ENCODE peak calls at places on chromosome 22, in four cellular contexts. One of them, this sample, is unnamed.

GRCh38 chr22:39405346-39406085 is 5.9 kb downstream of the TAB1 start:
- DNase-seq in small intestine: no peak
- DNase-seq in dorsolateral prefrontal cortex: peak
- DNase-seq in psoas muscle: peak
- DNase-seq in this sample: no peak

GRCh38 chr22:40684728-40685127 is 5.4 kb downstream of the MCHR1 start:
- DNase-seq in small intestine: no peak
- DNase-seq in dorsolateral prefrontal cortex: no peak
- DNase-seq in psoas muscle: no peak
- DNase-seq in this sample: no peak

GRCh38 chr22:30865656-30866055 is 102.9 kb downstream of the MORC2 start:
- DNase-seq in small intestine: no peak
- DNase-seq in psoas muscle: no peak
- DNase-seq in dorsolateral prefrontal cortex: peak
- DNase-seq in this sample: no peak

GRCh38 chr22:50170453-50171318 is at the start of gene PANX2:
- DNase-seq in small intestine: no peak
- DNase-seq in psoas muscle: peak
- DNase-seq in dorsolateral prefrontal cortex: no peak
- DNase-seq in this sample: no peak

GRCh38 chr22:21989049-21989448 is 6.5 kb upstream of the TOP3B start:
- DNase-seq in psoas muscle: no peak
- DNase-seq in dorsolateral prefrontal cortex: no peak
- DNase-seq in small intestine: no peak
- DNase-seq in this sample: no peak

GRCh38 chr22:39214383-39215069 is 30.3 kb downstream of the PDGFB start:
- DNase-seq in small intestine: no peak
- DNase-seq in psoas muscle: no peak
- DNase-seq in dorsolateral prefrontal cortex: peak
- DNase-seq in this sample: no peak

GRCh38 chr22:49305966-49306631 is 521.6 kb downstream of the BRD1 start:
- DNase-seq in psoas muscle: no peak
- DNase-seq in dorsolateral prefrontal cortex: peak
- DNase-seq in small intestine: no peak
- DNase-seq in this sample: no peak

GRCh38 chr22:50519151-50519550 is 6.2 kb downstream of the SCO2 start:
- DNase-seq in psoas muscle: no peak
- DNase-seq in small intestine: no peak
- DNase-seq in dorsolateral prefrontal cortex: no peak
- DNase-seq in this sample: no peak

GRCh38 chr22:31218565-31219262 is 6.6 kb downstream of the LIMK2 start:
- DNase-seq in psoas muscle: no peak
- DNase-seq in small intestine: no peak
- DNase-seq in dorsolateral prefrontal cortex: no peak
- DNase-seq in this sample: no peak

GRCh38 chr22:49266561-49267519 is 560.8 kb downstream of the BRD1 start:
- DNase-seq in small intestine: no peak
- DNase-seq in psoas muscle: no peak
- DNase-seq in dorsolateral prefrontal cortex: no peak
- DNase-seq in this sample: no peak

GRCh38 chr22:38706101-38706884 is 549 bp downstream of the GTPBP1 start:
- DNase-seq in dorsolateral prefrontal cortex: peak
- DNase-seq in small intestine: peak
- DNase-seq in psoas muscle: peak
- DNase-seq in this sample: peak

GRCh38 chr22:27603823-27604190 is 197.7 kb downstream of the MN1 start:
- DNase-seq in dorsolateral prefrontal cortex: no peak
- DNase-seq in psoas muscle: no peak
- DNase-seq in small intestine: no peak
- DNase-seq in this sample: no peak

GRCh38 chr22:27602390-27602789 is 199.2 kb downstream of the MN1 start:
- DNase-seq in psoas muscle: no peak
- DNase-seq in small intestine: no peak
- DNase-seq in dorsolateral prefrontal cortex: no peak
- DNase-seq in this sample: no peak

GRCh38 chr22:27598792-27599191 is 202.8 kb downstream of the MN1 start:
- DNase-seq in small intestine: no peak
- DNase-seq in psoas muscle: no peak
- DNase-seq in dorsolateral prefrontal cortex: no peak
- DNase-seq in this sample: no peak

GRCh38 chr22:27603111-27603822 is 198.3 kb downstream of the MN1 start:
- DNase-seq in small intestine: no peak
- DNase-seq in psoas muscle: no peak
- DNase-seq in dorsolateral prefrontal cortex: no peak
- DNase-seq in this sample: no peak

GRCh38 chr22:27601195-27601594 is 200.4 kb downstream of the MN1 start:
- DNase-seq in small intestine: no peak
- DNase-seq in dorsolateral prefrontal cortex: no peak
- DNase-seq in psoas muscle: no peak
- DNase-seq in this sample: no peak
- H3K27ac ChIP-seq in small intestine: no peak
- H3K27ac ChIP-seq in dorsolateral prefrontal cortex: no peak
- H3K27ac ChIP-seq in psoas muscle: no peak
- H3K27ac ChIP-seq in this sample: no peak

GRCh38 chr22:19806213-19807160 is 45.9 kb downstream of the TBX1 start:
- DNase-seq in psoas muscle: no peak
- DNase-seq in small intestine: peak
- DNase-seq in dorsolateral prefrontal cortex: no peak
- DNase-seq in this sample: no peak
- H3K4me3 ChIP-seq in psoas muscle: no peak
- H3K4me3 ChIP-seq in small intestine: no peak
- H3K4me3 ChIP-seq in dorsolateral prefrontal cortex: no peak
- H3K4me3 ChIP-seq in this sample: no peak

GRCh38 chr22:45006873-45007246 is 2.9 kb downstream of the PHF21B start:
- DNase-seq in dorsolateral prefrontal cortex: peak
- DNase-seq in small intestine: no peak
- DNase-seq in psoas muscle: peak
- DNase-seq in this sample: no peak
- H3K27ac ChIP-seq in dorsolateral prefrontal cortex: peak
- H3K27ac ChIP-seq in small intestine: no peak
- H3K27ac ChIP-seq in psoas muscle: no peak
- H3K27ac ChIP-seq in this sample: no peak

GRCh38 chr22:46536559-46537220 is 730 bp downstream of the CELSR1 start:
- DNase-seq in psoas muscle: no peak
- DNase-seq in dorsolateral prefrontal cortex: no peak
- DNase-seq in small intestine: no peak
- DNase-seq in this sample: no peak

GRCh38 chr22:46537946-46538815 is 761 bp upstream of the CELSR1 start:
- DNase-seq in small intestine: no peak
- DNase-seq in dorsolateral prefrontal cortex: no peak
- DNase-seq in psoas muscle: no peak
- DNase-seq in this sample: no peak

GRCh38 chr22:46539169-46539568 is 1.7 kb upstream of the CELSR1 start:
- DNase-seq in psoas muscle: no peak
- DNase-seq in dorsolateral prefrontal cortex: no peak
- DNase-seq in small intestine: no peak
- DNase-seq in this sample: no peak

GRCh38 chr22:46537221-46537945 is at the start of gene CELSR1:
- DNase-seq in psoas muscle: no peak
- DNase-seq in small intestine: no peak
- DNase-seq in dorsolateral prefrontal cortex: no peak
- DNase-seq in this sample: peak

DNA sequence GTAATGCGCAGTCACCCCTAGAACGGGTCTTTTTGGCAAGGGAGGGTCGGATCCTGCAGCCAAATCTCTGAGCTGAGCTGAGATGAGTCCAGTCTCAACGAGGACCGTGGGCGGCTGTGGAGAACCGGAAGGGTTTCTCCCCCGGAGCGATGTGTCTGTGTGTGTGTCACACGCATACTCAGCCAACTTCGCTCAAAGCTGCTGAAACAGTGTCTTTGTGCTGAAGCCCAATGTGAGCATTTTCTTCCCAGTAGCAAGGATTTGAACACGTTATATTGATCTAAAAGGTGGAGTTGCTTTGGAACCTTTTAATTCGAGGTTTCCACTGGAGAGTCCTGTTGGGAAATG is 1.4 kb upstream of the CELSR1 start:
- DNase-seq in small intestine: no peak
- DNase-seq in psoas muscle: no peak
- DNase-seq in dorsolateral prefrontal cortex: peak
- DNase-seq in this sample: peak
- H3K4me3 ChIP-seq in small intestine: no peak
- H3K4me3 ChIP-seq in psoas muscle: peak
- H3K4me3 ChIP-seq in dorsolateral prefrontal cortex: peak
- H3K4me3 ChIP-seq in this sample: no peak

GRCh38 chr22:42074153-42074750 is at the start of gene PHETA2:
- DNase-seq in psoas muscle: peak
- DNase-seq in small intestine: peak
- DNase-seq in dorsolateral prefrontal cortex: no peak
- DNase-seq in this sample: no peak
- H3K27ac ChIP-seq in psoas muscle: peak
- H3K27ac ChIP-seq in small intestine: peak
- H3K27ac ChIP-seq in dorsolateral prefrontal cortex: no peak
- H3K27ac ChIP-seq in this sample: no peak

GRCh38 chr22:25420925-25421904 is 143.3 kb upstream of the GRK3 start:
- DNase-seq in dorsolateral prefrontal cortex: no peak
- DNase-seq in small intestine: no peak
- DNase-seq in psoas muscle: no peak
- DNase-seq in this sample: no peak
- H3K4me3 ChIP-seq in dorsolateral prefrontal cortex: peak
- H3K4me3 ChIP-seq in small intestine: no peak
- H3K4me3 ChIP-seq in psoas muscle: peak
- H3K4me3 ChIP-seq in this sample: peak

GRCh38 chr22:45672564-45673481 is 1.2 kb downstream of the ATXN10 start:
- DNase-seq in psoas muscle: no peak
- DNase-seq in dorsolateral prefrontal cortex: no peak
- DNase-seq in small intestine: no peak
- DNase-seq in this sample: no peak
- H3K27ac ChIP-seq in psoas muscle: peak
- H3K27ac ChIP-seq in dorsolateral prefrontal cortex: peak
- H3K27ac ChIP-seq in small intestine: peak
- H3K27ac ChIP-seq in this sample: peak